ENCODE peak calls at places on chromosome 19, in seven cellular contexts. H is tibial artery, J is sigmoid colon, D is cardiac fibroblast, F is astrocyte of the spinal cord, X is GM23338, T is lower lobe of right lung. V is an unnamed sample.

GRCh38 chr19:10858204-10858828 is 10.1 kb downstream of the C19orf38 start:
- DNase-seq in H (no peak), J (no peak), D (peak), F (no peak), X (peak), T (no peak), V (no peak)

GRCh38 chr19:4980087-4980486 is 11.2 kb downstream of the KDM4B start:
- DNase-seq in H (no peak), J (no peak), D (no peak), F (no peak), X (no peak), T (no peak), V (no peak)

GRCh38 chr19:18915639-18916038 is 3.5 kb downstream of the COPE start:
- DNase-seq in H (no peak), J (no peak), D (peak), F (peak), X (peak), T (no peak), V (peak)

GRCh38 chr19:5103061-5103701 is 134.3 kb downstream of the KDM4B start:
- DNase-seq in H (peak), J (peak), D (peak), F (peak), X (no peak), T (no peak), V (no peak)

GRCh38 chr19:56720281-56720680 is 48.7 kb upstream of the ZNF835 start:
- DNase-seq in H (no peak), J (no peak), D (no peak), F (no peak), X (no peak), T (no peak), V (no peak)

GRCh38 chr19:19321143-19321577 is 531 bp downstream of the MAU2 start:
- DNase-seq in H (no peak), J (no peak), D (no peak), F (no peak), X (peak), T (no peak), V (peak)

GRCh38 chr19:57363734-57364181 is 407 bp downstream of the TRAPPC2B start:
- DNase-seq in H (no peak), J (no peak), D (no peak), F (no peak), X (peak), T (no peak), V (no peak)

GRCh38 chr19:29524201-29524911 is 1.4 kb upstream of the VSTM2B start:
- DNase-seq in H (no peak), J (no peak), D (no peak), F (no peak), X (peak), T (peak), V (no peak)

GRCh38 chr19:54255105-54255775 is 1.8 kb downstream of the LILRB5 start:
- DNase-seq in H (no peak), J (peak), D (no peak), F (no peak), X (no peak), T (no peak), V (no peak)

GRCh38 chr19:11361037-11361770 is 6.0 kb downstream of the PLPPR2 start:
- DNase-seq in H (no peak), J (no peak), D (no peak), F (no peak), X (peak), T (peak), V (no peak)

GRCh38 chr19:40822161-40822560 is 23.2 kb downstream of the EGLN2 start:
- DNase-seq in H (no peak), J (no peak), D (no peak), F (no peak), X (no peak), T (peak), V (no peak)

GRCh38 chr19:13804830-13805683 is 9.8 kb downstream of the ZSWIM4 start:
- DNase-seq in H (no peak), J (peak), D (no peak), F (no peak), X (peak), T (peak), V (peak)

GRCh38 chr19:5926641-5927438 is 12.8 kb downstream of the CAPS start:
- DNase-seq in H (peak), J (peak), D (peak), F (peak), X (no peak), T (no peak), V (no peak)

GRCh38 chr19:29478578-29479565 is 46.9 kb upstream of the VSTM2B start:
- DNase-seq in H (no peak), J (no peak), D (no peak), F (no peak), X (peak), T (no peak), V (no peak)

GRCh38 chr19:57830071-57830602 is at the start of gene ZNF587B:
- DNase-seq in H (peak), J (peak), D (peak), F (peak), X (peak), T (peak), V (no peak)

GRCh38 chr19:5961969-5962945 is 15.7 kb downstream of the RANBP3 start:
- DNase-seq in H (peak), J (no peak), D (peak), F (peak), X (no peak), T (peak), V (peak)

GRCh38 chr19:8473652-8474476 is 28.6 kb downstream of the PRAM1 start:
- DNase-seq in H (no peak), J (no peak), D (no peak), F (no peak), X (no peak), T (no peak), V (no peak)

GRCh38 chr19:20928371-20928770 is 5.3 kb downstream of the ZNF85 start:
- DNase-seq in H (no peak), J (no peak), D (peak), F (peak), X (no peak), T (no peak), V (no peak)

GRCh38 chr19:55546822-55547614 is 1.7 kb upstream of the SBK3 start:
- DNase-seq in H (peak), J (peak), D (peak), F (peak), X (peak), T (peak), V (no peak)

GRCh38 chr19:29645911-29646310 is 19.4 kb upstream of the PLEKHF1 start:
- DNase-seq in H (peak), J (no peak), D (peak), F (peak), X (no peak), T (peak), V (peak)

GRCh38 chr19:21586341-21587116 is 81.1 kb downstream of the ZNF429 start:
- DNase-seq in H (no peak), J (no peak), D (no peak), F (no peak), X (peak), T (peak), V (no peak)

GRCh38 chr19:10491472-10492047 is 11.6 kb downstream of the KEAP1 start:
- DNase-seq in H (no peak), J (no peak), D (no peak), F (no peak), X (no peak), T (no peak), V (no peak)

GRCh38 chr19:18364826-18365528 is 21.0 kb upstream of the GDF15 start:
- DNase-seq in H (peak), J (peak), D (peak), F (peak), X (peak), T (peak), V (no peak)

GRCh38 chr19:19096641-19097627 is 33.1 kb downstream of the SLC25A42 start:
- DNase-seq in H (no peak), J (no peak), D (no peak), F (no peak), X (no peak), T (no peak), V (no peak)

GRCh38 chr19:34345934-34346333 is 19.1 kb upstream of the GPI start:
- DNase-seq in H (peak), J (no peak), D (peak), F (peak), X (peak), T (peak), V (peak)

GRCh38 chr19:33134571-33135041 is 2.7 kb downstream of the WDR88 start:
- DNase-seq in H (no peak), J (no peak), D (no peak), F (no peak), X (peak), T (no peak), V (no peak)

GRCh38 chr19:30066781-30067759 is 125.0 kb downstream of the URI1 start:
- DNase-seq in H (no peak), J (peak), D (no peak), F (no peak), X (no peak), T (peak), V (no peak)

GRCh38 chr19:7705387-7706187 is 3.7 kb upstream of the FCER2 start:
- DNase-seq in H (peak), J (peak), D (no peak), F (no peak), X (no peak), T (peak), V (peak)

GRCh38 chr19:32675720-32676185 is at the start of gene RGS9BP:
- DNase-seq in H (peak), J (peak), D (peak), F (peak), X (peak), T (peak), V (peak)

GRCh38 chr19:34362679-34363069 is 2.3 kb upstream of the GPI start:
- DNase-seq in H (no peak), J (no peak), D (no peak), F (no peak), X (no peak), T (no peak), V (no peak)

GRCh38 chr19:4354282-4354681 is 10.9 kb downstream of the MPND start:
- DNase-seq in H (no peak), J (no peak), D (no peak), F (no peak), X (no peak), T (no peak), V (no peak)

GRCh38 chr19:38089440-38089839 is 134.6 kb downstream of the DPF1 start:
- DNase-seq in H (no peak), J (no peak), D (no peak), F (no peak), X (no peak), T (no peak), V (no peak)
- H3K4me3 ChIP-seq in H (no peak), J (no peak), D (no peak), F (no peak), X (no peak), T (no peak), V (no peak)

GRCh38 chr19:48695743-48696352 is at the start of gene FUT2:
- DNase-seq in H (no peak), J (no peak), D (no peak), F (no peak), X (peak), T (no peak), V (no peak)
- H3K4me3 ChIP-seq in H (no peak), J (peak), D (peak), F (no peak), X (peak), T (peak), V (no peak)

GRCh38 chr19:51808333-51808986 is 13.5 kb downstream of the FPR3 start:
- DNase-seq in H (no peak), J (no peak), D (peak), F (peak), X (no peak), T (no peak), V (no peak)

GRCh38 chr19:51809787-51810186 is 14.8 kb downstream of the FPR3 start:
- DNase-seq in H (peak), J (no peak), D (peak), F (no peak), X (no peak), T (no peak), V (no peak)

GRCh38 chr19:51807111-51807701 is 12.2 kb downstream of the FPR3 start:
- DNase-seq in H (no peak), J (no peak), D (peak), F (peak), X (peak), T (peak), V (no peak)

GRCh38 chr19:51810228-51810627 is 15.3 kb downstream of the FPR3 start:
- DNase-seq in H (no peak), J (no peak), D (peak), F (no peak), X (peak), T (no peak), V (no peak)

DNA sequence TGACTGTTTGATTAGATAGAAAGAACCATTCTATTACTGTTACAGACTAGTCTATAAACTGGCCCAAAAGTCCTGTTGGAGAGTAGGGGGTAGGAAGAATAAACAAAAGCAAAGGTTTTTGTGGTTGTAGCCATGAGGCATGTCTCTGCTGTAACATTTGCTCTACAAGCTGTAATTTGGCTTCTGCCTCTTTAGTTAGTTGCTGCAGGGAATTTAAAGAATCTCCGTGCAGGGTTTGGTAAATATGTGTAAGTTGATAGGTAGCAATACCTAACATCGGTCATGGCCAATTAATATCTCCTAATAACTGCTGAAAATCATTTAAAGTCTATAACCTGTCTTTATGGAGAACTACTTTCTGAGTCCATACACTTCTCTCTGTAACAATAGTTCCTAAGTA is 13.0 kb downstream of the FPR3 start:
- DNase-seq in H (no peak), J (no peak), D (no peak), F (no peak), X (no peak), T (no peak), V (no peak)
- H3K4me3 ChIP-seq in H (no peak), J (no peak), D (no peak), F (no peak), X (no peak), T (no peak), V (no peak)

DNA sequence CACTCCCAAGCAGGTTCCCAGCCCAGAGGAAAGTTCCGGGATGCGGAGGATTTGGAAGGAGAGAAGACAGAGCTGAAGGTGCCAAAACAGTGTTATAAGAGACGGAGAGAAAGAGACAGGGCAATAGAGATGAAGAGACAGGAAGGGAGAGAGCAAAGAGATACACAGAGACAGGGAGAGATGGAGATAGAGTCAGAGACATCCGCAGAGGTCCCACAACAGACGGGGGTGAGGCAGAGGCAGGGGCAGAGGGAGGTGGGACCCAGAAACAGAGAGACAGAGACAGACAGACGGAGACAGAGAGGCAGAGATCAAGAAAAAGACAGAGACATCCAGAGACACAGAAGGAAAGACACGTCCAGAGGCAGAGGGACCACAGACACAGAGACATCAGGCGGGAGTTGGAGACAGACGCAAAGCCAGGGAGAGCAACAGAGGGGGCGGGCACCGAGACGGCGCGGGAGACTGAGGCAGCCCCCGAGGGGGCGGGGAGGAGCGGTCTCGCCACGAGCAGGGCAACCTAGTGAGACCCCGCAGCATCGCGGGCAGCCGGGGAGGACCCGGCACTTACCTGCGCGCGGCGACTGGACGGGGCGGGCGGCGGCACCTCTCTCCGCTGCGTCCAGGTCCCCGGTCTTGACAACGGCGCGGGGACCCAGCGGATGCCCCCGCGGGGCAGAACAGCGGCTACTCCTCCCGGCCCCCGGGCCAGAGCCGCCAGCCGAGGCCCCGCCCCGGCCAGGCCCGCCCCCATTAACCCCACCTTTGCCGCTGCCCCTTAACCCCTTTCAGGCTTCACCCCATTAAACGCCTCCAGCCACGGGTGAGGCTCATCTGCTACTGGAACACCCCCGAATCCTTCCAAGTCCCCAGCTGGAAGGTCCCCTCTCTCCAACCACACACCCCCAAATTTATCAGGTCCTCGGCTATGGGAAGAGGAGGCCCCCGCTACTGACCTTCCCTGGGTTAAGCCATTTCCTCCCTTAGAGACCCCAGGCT is at the start of gene GPR4:
- DNase-seq in H (no peak), J (no peak), D (peak), F (no peak), X (peak), T (no peak), V (no peak)
- H3K4me3 ChIP-seq in H (peak), J (peak), D (peak), F (no peak), X (peak), T (peak), V (no peak)

GRCh38 chr19:2033825-2034159 is 17.3 kb downstream of the MKNK2 start:
- DNase-seq in H (no peak), J (peak), D (no peak), F (no peak), X (no peak), T (peak), V (no peak)

GRCh38 chr19:2035590-2035991 is 15.5 kb downstream of the MKNK2 start:
- DNase-seq in H (no peak), J (peak), D (no peak), F (no peak), X (peak), T (peak), V (no peak)

GRCh38 chr19:2033115-2033824 is 17.8 kb upstream of the BTBD2 start:
- DNase-seq in H (no peak), J (no peak), D (no peak), F (no peak), X (no peak), T (no peak), V (no peak)

GRCh38 chr19:2034729-2035589 is 16.1 kb downstream of the MKNK2 start:
- DNase-seq in H (no peak), J (peak), D (peak), F (no peak), X (peak), T (peak), V (no peak)

GRCh38 chr19:2032296-2032941 is 16.9 kb upstream of the BTBD2 start:
- DNase-seq in H (peak), J (peak), D (peak), F (peak), X (no peak), T (peak), V (peak)
- H3K4me3 ChIP-seq in H (peak), J (peak), D (no peak), F (no peak), X (no peak), T (peak), V (no peak)

DNA sequence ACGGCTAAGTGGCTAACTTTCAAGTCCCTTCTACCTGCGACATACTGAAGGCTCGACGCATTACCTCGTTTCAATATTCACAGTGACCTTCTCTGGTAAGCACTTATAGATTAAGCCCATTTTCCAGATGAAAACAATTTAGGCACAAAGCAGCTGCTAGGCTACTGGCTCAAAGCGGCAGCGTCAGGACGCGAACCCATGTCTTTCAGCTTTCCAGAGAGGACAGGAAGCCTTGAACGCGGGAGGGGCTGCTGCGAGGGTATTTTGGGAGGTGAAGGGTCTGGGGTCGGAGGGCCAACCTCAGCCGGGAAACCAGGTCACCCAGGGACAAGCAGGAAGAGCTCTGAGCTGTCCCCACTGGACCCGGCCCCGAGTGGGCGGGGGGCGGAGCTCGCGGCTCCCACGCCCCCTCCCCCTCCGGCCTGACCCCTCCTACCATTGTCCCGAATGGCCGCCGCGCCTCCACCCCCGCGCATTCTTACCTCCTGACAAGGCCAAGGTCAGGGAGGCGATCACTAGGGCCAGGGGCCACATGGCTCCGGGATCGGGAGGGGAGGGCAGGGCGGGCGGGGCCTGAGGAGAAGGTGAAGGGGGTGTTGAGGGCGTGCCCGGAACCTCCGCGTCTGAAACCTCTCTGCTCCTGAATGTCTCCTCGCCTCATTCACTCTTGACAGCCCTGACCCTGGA is at the start of gene KLK13:
- DNase-seq in H (no peak), J (no peak), D (peak), F (no peak), X (peak), T (peak), V (no peak)
- H3K4me3 ChIP-seq in H (no peak), J (no peak), D (peak), F (no peak), X (peak), T (peak), V (no peak)

GRCh38 chr19:3098515-3099346 is 4.6 kb downstream of the GNA11 start:
- DNase-seq in H (peak), J (peak), D (peak), F (peak), X (no peak), T (peak), V (no peak)
- H3K4me3 ChIP-seq in H (peak), J (peak), D (peak), F (no peak), X (no peak), T (peak), V (no peak)

V was measured in HL-60.